ENCODE peak calls at places on chromosome 18, in six cellular contexts. N is body of pancreas, G is Panc1, X is neural progenitor cell, O is adrenal gland, L is H7. B is an unnamed sample. For H3K27me3, the result is how much of the 10 kb centered on the place peaks cover.

GRCh38 chr18:62716679-62717058 is 1.3 kb downstream of the PHLPP1 start:
- DNase-seq in N (peak), G (no peak), X (peak), O (peak), L (peak), B (no peak)

GRCh38 chr18:13448028-13448795 is 229.7 kb downstream of the LDLRAD4 start:
- DNase-seq in N (no peak), G (no peak), X (no peak), O (no peak), L (no peak), B (no peak)

GRCh38 chr18:70074091-70074490 is 126.4 kb upstream of the CD226 start:
- DNase-seq in N (no peak), G (no peak), X (no peak), O (no peak), L (no peak), B (no peak)

GRCh38 chr18:74251297-74252031 is 40.3 kb downstream of the CYB5A start:
- DNase-seq in N (no peak), G (no peak), X (peak), O (no peak), L (no peak), B (no peak)

GRCh38 chr18:79582978-79583377 is 96.6 kb upstream of the CTDP1 start:
- DNase-seq in N (peak), G (no peak), X (no peak), O (no peak), L (no peak), B (no peak)

GRCh38 chr18:13376841-13377351 is 158.3 kb downstream of the LDLRAD4 start:
- DNase-seq in N (no peak), G (no peak), X (no peak), O (peak), L (no peak), B (no peak)

GRCh38 chr18:76565238-76566173 is 70.5 kb upstream of the ZNF516 start:
- DNase-seq in N (peak), G (no peak), X (peak), O (peak), L (peak), B (peak)

GRCh38 chr18:37483221-37483971 is 82.2 kb downstream of the CELF4 start:
- DNase-seq in N (no peak), G (no peak), X (peak), O (no peak), L (peak), B (no peak)

GRCh38 chr18:70333757-70334156 is 44.9 kb downstream of the SOCS6 start:
- DNase-seq in N (no peak), G (no peak), X (no peak), O (no peak), L (no peak), B (no peak)

GRCh38 chr18:25166113-25166512 is 185.9 kb downstream of the ZNF521 start:
- DNase-seq in N (no peak), G (no peak), X (no peak), O (no peak), L (no peak), B (no peak)

GRCh38 chr18:53753616-53754015 is 470.9 kb downstream of the MBD2 start:
- DNase-seq in N (no peak), G (no peak), X (peak), O (no peak), L (no peak), B (no peak)
- H3K27me3 ChIP-seq in N (under half), G (under half), X (under half), O (under half), L (under half), B (under half)

DNA sequence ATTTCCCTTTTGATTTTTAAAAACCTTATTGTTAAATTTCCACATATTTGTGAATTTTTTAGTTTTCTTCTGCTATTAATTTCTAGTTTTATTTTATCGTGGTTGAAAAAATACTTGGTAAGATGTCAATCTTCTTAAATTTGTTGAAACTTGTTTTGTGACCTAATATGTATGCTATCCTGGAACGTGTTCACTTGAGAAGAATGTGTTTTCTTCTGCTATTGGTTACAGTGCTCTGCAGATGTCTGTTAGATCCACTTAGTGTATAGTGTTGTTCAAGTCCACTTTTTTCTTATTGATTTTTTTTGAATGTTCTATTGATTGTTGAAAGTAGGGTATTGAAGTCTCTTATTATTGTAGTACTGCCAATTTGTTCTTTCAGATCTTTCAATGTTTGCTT is 116.5 kb upstream of the NETO1 start:
- DNase-seq in N (no peak), G (no peak), X (no peak), O (no peak), L (no peak), B (no peak)
- H3K27me3 ChIP-seq in N (under half), G (under half), X (under half), O (under half), L (under half), B (under half)

GRCh38 chr18:22172594-22173049 is 3.2 kb downstream of the GATA6 start:
- DNase-seq in N (peak), G (no peak), X (no peak), O (peak), L (peak), B (no peak)
- H3K27me3 ChIP-seq in N (under half), G (under half), X (half or more), O (under half), L (half or more), B (half or more)

GRCh38 chr18:31044926-31045325 is 2.4 kb upstream of the DSC3 start:
- DNase-seq in N (no peak), G (no peak), X (no peak), O (no peak), L (no peak), B (no peak)
- H3K27me3 ChIP-seq in N (under half), G (under half), X (half or more), O (under half), L (half or more), B (under half)

B was measured in iPS DF 6.9.